ENCODE peak calls at places on chromosomes 4 and X, in seven cellular contexts. N is upper lobe of right lung, S is AG10803, W is GM23338, H is IMR-90, X is A549, R is cardiac muscle cell. B is an unnamed sample.
A peak's percentile ranks its signal among the peaks of the same experiment; 100 is the strongest.

GRCh38 chrX:152656890-152657289 is 19.2 kb downstream of the GABRQ start:
- DNase-seq in N (no peak), X (no peak), H (no peak), W (no peak), S (no peak), R (no peak), B (no peak)

GRCh38 chr4:2874861-2875260 is 31.2 kb downstream of the ADD1 start:
- DNase-seq in W (no peak), N (no peak), H (no peak), X (no peak), S (no peak), R (no peak), B (no peak)

GRCh38 chr4:108058685-108059440 is 69.2 kb downstream of the HADH start:
- DNase-seq in W (no peak), S (peak; percentile 73), R (peak; percentile 7), X (no peak), N (no peak), H (peak; percentile 70), B (peak; percentile 74)

GRCh38 chr4:85772470-85772869 is 297.5 kb downstream of the ARHGAP24 start:
- DNase-seq in R (no peak), W (no peak), S (peak; percentile 78), H (no peak), N (no peak), X (no peak), B (no peak)

GRCh38 chrX:22360129-22360528 is 87.4 kb downstream of the CBLL2 start:
- DNase-seq in S (no peak), R (no peak), X (no peak), W (no peak), H (no peak), N (no peak), B (no peak)

GRCh38 chr4:1771555-1772305 is 21.4 kb upstream of the FGFR3 start:
- DNase-seq in W (no peak), N (no peak), S (no peak), R (no peak), X (no peak), H (no peak), B (no peak)

GRCh38 chr4:165331316-165331715 is 3.8 kb downstream of the MSMO1 start:
- DNase-seq in W (peak; percentile 51), X (no peak), N (no peak), H (no peak), R (no peak), S (no peak), B (peak; percentile 28)

GRCh38 chrX:254630-255215 is 26.5 kb upstream of the PLCXD1 start:
- DNase-seq in R (no peak), N (peak; percentile 63), X (no peak), H (no peak), S (no peak), W (no peak), B (no peak)

GRCh38 chr4:15562623-15563022 is 92.5 kb downstream of the FBXL5 start:
- DNase-seq in W (no peak), H (no peak), N (no peak), X (no peak), R (no peak), S (no peak), B (peak; percentile 13)

GRCh38 chr4:79472693-79473552 is 64.9 kb upstream of the GK2 start:
- DNase-seq in R (no peak), W (no peak), N (no peak), S (no peak), X (no peak), H (no peak), B (no peak)

GRCh38 chr4:85776091-85776490 is 301.1 kb downstream of the ARHGAP24 start:
- DNase-seq in H (peak; percentile 45), W (no peak), R (no peak), S (no peak), N (no peak), X (no peak), B (no peak)

GRCh38 chrX:118742176-118742575 is 14.8 kb downstream of the IL13RA1 start:
- DNase-seq in W (peak; percentile 12), S (no peak), X (no peak), H (no peak), R (no peak), N (no peak), B (no peak)

GRCh38 chr4:87073187-87073569 is 138.4 kb downstream of the AFF1 start:
- DNase-seq in S (no peak), H (no peak), R (no peak), W (no peak), N (no peak), X (no peak), B (no peak)

GRCh38 chr4:128385683-128386304 is 98.2 kb upstream of the PGRMC2 start:
- DNase-seq in N (no peak), X (peak; percentile 77), H (peak; percentile 80), W (peak; percentile 54), R (peak; percentile 58), S (peak; percentile 81), B (peak; percentile 91)

GRCh38 chr4:1048781-1049590 is 37.6 kb downstream of the FGFRL1 start:
- DNase-seq in X (no peak), W (no peak), R (no peak), H (no peak), N (peak; percentile 67), S (no peak), B (no peak)

GRCh38 chr4:123995939-123996338 is 599.3 kb downstream of the SPRY1 start:
- DNase-seq in S (peak; percentile 81), N (no peak), H (peak; percentile 88), R (peak; percentile 49), W (no peak), X (no peak), B (peak; percentile 83)

GRCh38 chr4:2465032-2465431 is 3.9 kb upstream of the RNF4 start:
- DNase-seq in S (no peak), N (peak; percentile 28), X (no peak), W (no peak), R (no peak), H (no peak), B (no peak)

GRCh38 chrX:53262918-53263394 is 18.4 kb downstream of the IQSEC2 start:
- DNase-seq in H (peak; percentile 55), S (peak; percentile 72), X (peak; percentile 78), R (peak; percentile 63), N (no peak), W (no peak), B (peak; percentile 38)

GRCh38 chr4:31548823-31549222 is 828.7 kb downstream of the PCDH7 start:
- DNase-seq in X (no peak), W (no peak), N (no peak), R (no peak), H (no peak), S (no peak), B (no peak)
- TF ChIP-seq CTCF in X (no peak), W (peak; percentile 17), N (no peak), R (no peak), H (no peak), S (no peak), B (no peak)

DNA sequence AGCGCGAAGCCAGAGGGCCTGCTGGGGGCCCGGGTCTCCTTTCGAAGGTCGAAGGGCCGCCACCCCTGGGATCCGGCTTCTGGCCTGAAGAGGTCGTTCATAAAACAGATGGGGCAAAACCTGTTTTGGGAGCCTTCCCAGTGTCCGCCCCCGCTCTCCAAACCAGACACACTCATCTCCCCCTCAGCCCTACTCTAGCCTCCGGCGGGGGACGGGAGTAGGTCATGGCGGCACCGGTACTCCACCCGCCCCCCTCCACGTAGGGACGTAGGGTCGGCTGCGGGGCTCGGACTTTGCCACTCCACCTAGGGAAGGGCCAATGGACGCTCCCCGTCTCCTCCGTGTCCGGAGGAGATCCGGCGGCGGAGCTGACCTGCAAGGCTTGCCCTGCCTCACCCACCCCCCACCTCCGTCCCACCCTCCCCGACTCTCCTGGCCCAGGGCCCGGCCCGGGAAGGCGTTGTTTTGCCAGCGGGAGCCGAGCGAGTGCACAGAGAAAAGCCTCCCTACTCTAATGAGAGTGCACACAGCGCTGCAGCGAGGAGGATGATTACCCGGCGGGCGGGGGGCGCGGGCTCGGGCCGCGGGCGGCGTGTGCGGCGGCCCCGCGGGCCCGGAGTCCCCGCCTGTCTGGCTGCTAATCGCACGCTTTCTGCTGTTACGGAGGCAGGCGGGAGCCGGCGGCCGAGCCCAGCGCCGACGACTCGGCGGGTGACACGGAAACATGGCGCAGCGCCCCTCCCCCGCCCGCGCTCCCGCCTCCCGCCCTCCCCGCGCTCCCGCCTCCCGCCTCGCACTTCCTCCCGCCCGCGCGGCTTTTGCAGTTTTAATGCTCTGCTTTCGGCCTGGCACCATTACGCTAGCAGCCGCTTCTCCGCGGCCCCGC is 8.3 kb upstream of the BCOR start:
- DNase-seq in R (peak; percentile 52), X (peak; percentile 74), W (peak; percentile 76), S (no peak), N (peak; percentile 88), H (no peak), B (no peak)
- H3K4me3 ChIP-seq in R (peak overlapping the region; percentile 41), X (peak overlapping the region; percentile 75), W (peak overlapping the region; percentile 63), S (peak overlapping the region; percentile 49), N (peak overlapping the region; percentile 55), H (peak overlapping the region; percentile 54), B (peak overlapping the region; percentile 42)

DNA sequence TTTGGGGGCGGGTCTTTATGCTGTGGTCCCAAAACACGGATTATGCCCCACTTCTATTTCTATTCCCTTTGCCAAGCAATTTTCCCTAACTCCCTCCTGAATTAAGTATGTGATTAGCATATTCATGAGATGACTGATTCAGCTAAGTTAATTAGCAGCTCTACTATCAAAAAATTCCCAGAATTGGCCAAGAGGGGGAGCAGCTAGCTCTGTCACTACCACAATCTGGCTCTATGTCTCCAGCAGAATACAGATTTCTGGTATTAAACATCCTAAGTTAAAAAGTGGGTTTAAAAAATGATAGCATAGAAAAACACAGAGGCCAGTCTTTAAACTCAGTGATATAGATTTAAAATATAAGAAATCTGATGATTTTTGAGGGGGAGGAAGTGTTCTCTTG is 80.3 kb downstream of the GPC4 start:
- DNase-seq in R (peak; percentile 36), N (no peak), W (peak; percentile 53), S (peak; percentile 28), X (peak; percentile 13), H (peak; percentile 26), B (peak; percentile 26)
- TF ChIP-seq CTCF in R (peak; percentile 51), N (peak; percentile 46), W (peak; percentile 54), S (peak; percentile 61), X (peak; percentile 42), H (peak; percentile 55), B (peak; percentile 41)

GRCh38 chr4:133152801-133153526 is 3.9 kb downstream of the PCDH10 start:
- DNase-seq in R (peak; percentile 25), S (no peak), N (no peak), X (no peak), H (no peak), W (peak; percentile 8), B (no peak)

GRCh38 chr4:133156556-133156955 is 7.5 kb downstream of the PCDH10 start:
- DNase-seq in N (no peak), S (no peak), R (no peak), W (no peak), H (no peak), X (no peak), B (no peak)

GRCh38 chr4:133152330-133152791 is 3.3 kb downstream of the PCDH10 start:
- DNase-seq in W (peak; percentile 29), N (no peak), X (no peak), S (no peak), H (no peak), R (peak; percentile 28), B (no peak)

GRCh38 chr4:133156096-133156495 is 7.0 kb downstream of the PCDH10 start:
- DNase-seq in R (no peak), H (no peak), N (no peak), S (no peak), X (no peak), W (no peak), B (no peak)

DNA sequence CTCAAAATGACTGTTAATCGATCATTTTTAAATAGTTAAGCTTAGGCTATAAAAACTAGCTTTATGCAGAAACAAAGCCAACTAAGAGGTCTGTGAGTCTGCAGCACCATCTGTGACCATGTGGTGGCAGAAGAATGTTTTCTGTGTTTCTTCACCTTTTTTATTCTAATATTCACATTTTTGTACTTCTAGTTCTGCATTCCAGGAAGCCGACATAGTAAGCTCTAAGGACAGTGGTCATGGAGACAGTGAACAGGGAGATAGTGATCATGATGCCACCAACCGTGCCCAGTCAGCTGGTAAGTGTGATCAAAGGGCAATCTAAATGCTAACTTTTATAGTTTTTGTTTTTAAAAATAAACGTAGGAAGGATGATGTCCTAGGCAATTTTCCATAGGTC is 5.6 kb downstream of the PCDH10 start:
- DNase-seq in S (peak; percentile 11), R (peak; percentile 66), H (peak; percentile 41), X (peak; percentile 31), W (peak; percentile 43), N (no peak), B (peak; percentile 10)
- H3K4me3 ChIP-seq in S (no peak overlapping the region), R (no peak overlapping the region), H (no peak overlapping the region), X (no peak overlapping the region), W (no peak overlapping the region), N (no peak overlapping the region), B (no peak overlapping the region)